ENCODE peak calls at places on chromosome 10, in seven cellular contexts. F, G, P, C, S, H and K are unnamed samples.

GRCh38 chr10:124619195-124619594 is 125.0 kb downstream of the FAM53B start:
- DNase-seq in F (no peak), G (no peak), P (no peak), C (no peak), S (no peak), H (no peak), K (no peak)

GRCh38 chr10:102334106-102334505 is 61.4 kb upstream of the NFKB2 start:
- DNase-seq in F (no peak), G (no peak), P (no peak), C (no peak), S (no peak), H (peak; percentile 39), K (no peak)

GRCh38 chr10:48978318-48978717 is 38.7 kb upstream of the LRRC18 start:
- DNase-seq in F (no peak), G (no peak), P (peak; percentile 48), C (no peak), S (no peak), H (no peak), K (no peak)

GRCh38 chr10:26859241-26860025 is 1.3 kb downstream of the ABI1 start:
- DNase-seq in F (no peak), G (no peak), P (no peak), C (no peak), S (no peak), H (peak; percentile 12), K (no peak)

GRCh38 chr10:36771725-36772124 is 353.7 kb upstream of the ANKRD30A start:
- DNase-seq in F (no peak), G (no peak), P (no peak), C (no peak), S (no peak), H (peak; percentile 15), K (no peak)

GRCh38 chr10:14250496-14250895 is 80.2 kb downstream of the FRMD4A start:
- DNase-seq in F (no peak), G (no peak), P (no peak), C (no peak), S (no peak), H (no peak), K (no peak)

GRCh38 chr10:96670786-96671185 is 49.5 kb downstream of the PIK3AP1 start:
- DNase-seq in F (no peak), G (no peak), P (no peak), C (peak; percentile 20), S (no peak), H (no peak), K (no peak)

GRCh38 chr10:55801262-55801661 is 559.8 kb downstream of the ZWINT start:
- DNase-seq in F (no peak), G (no peak), P (no peak), C (no peak), S (no peak), H (no peak), K (no peak)

GRCh38 chr10:86699991-86700840 is 31.9 kb downstream of the LDB3 start:
- DNase-seq in F (no peak), G (no peak), P (no peak), C (no peak), S (no peak), H (no peak), K (no peak)

GRCh38 chr10:794382-794956 is 105.0 kb upstream of the DIP2C start:
- DNase-seq in F (no peak), G (peak; percentile 39), P (peak; percentile 54), C (peak; percentile 65), S (no peak), H (peak; percentile 50), K (no peak)
- TF ChIP-seq CTCF in F (peak; percentile 10), G (no peak), P (no peak), C (peak; percentile 63), S (no peak), H (peak; percentile 61), K (no peak)

GRCh38 chr10:73647211-73647874 is 6.1 kb upstream of the MYOZ1 start:
- DNase-seq in F (peak; percentile 28), G (peak; percentile 83), P (peak; percentile 82), C (peak; percentile 94), S (peak; percentile 47), H (peak; percentile 38), K (peak; percentile 31)

GRCh38 chr10:73643362-73643761 is 2.1 kb upstream of the MYOZ1 start:
- DNase-seq in F (no peak), G (no peak), P (no peak), C (no peak), S (no peak), H (no peak), K (no peak)

GRCh38 chr10:73646598-73647041 is 5.3 kb upstream of the MYOZ1 start:
- DNase-seq in F (no peak), G (no peak), P (no peak), C (peak; percentile 66), S (no peak), H (no peak), K (no peak)

GRCh38 chr10:73644015-73644743 is 2.9 kb upstream of the MYOZ1 start:
- DNase-seq in F (no peak), G (peak; percentile 78), P (peak; percentile 74), C (peak; percentile 82), S (peak; percentile 64), H (peak; percentile 71), K (no peak)

DNA sequence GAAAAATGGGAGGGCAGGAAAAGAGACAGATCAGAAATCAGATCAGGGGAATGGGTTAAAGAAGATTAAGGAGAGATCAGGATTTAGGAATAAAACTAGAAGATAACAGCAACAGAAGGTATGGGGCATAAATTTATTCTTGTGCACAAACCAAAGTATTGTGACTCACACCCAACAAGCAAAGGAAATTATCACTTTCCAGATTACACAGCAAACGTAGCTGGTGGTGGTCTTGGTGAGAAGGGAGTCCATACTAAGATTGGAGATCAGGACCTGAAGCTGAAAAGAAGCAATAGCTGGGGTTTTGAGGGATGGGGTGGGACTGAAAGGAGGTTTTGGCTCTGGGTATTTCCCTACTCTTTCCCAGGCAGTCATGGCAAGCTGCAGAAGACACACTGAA is 3.5 kb upstream of the MYOZ1 start:
- DNase-seq in F (no peak), G (no peak), P (no peak), C (no peak), S (no peak), H (no peak), K (no peak)
- TF ChIP-seq CTCF in F (no peak), G (no peak), P (no peak), C (no peak), S (no peak), H (no peak), K (no peak)

GRCh38 chr10:44935961-44936285 is 23.7 kb upstream of the RASSF4 start:
- DNase-seq in F (no peak), G (no peak), P (no peak), C (no peak), S (no peak), H (no peak), K (no peak)

GRCh38 chr10:44939691-44940401 is 19.8 kb upstream of the RASSF4 start:
- DNase-seq in F (no peak), G (peak; percentile 13), P (no peak), C (no peak), S (no peak), H (no peak), K (no peak)

GRCh38 chr10:44937201-44938005 is 22.2 kb upstream of the RASSF4 start:
- DNase-seq in F (no peak), G (peak; percentile 63), P (no peak), C (no peak), S (no peak), H (peak; percentile 59), K (no peak)

GRCh38 chr10:44936314-44936975 is 23.2 kb upstream of the RASSF4 start:
- DNase-seq in F (no peak), G (peak; percentile 30), P (no peak), C (no peak), S (no peak), H (no peak), K (no peak)

DNA sequence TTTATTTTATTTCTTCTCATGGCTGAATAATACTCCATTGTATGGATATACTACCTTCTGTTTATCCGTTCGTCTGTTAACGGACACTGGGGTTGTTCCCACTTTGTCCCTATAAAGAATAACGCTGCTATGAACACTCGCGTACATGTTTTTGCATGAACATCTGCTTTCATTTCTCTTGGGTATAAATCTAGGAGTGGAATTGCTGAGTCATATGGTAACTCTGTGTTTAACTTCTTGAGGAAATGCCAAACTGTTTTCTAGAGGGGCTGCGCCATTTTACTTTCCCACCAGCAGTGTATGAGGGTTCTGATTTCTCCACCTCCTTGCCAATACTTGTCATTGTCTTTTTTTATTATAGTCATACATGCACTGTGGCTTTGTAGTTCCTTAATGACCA is 20.7 kb upstream of the RASSF4 start:
- DNase-seq in F (no peak), G (no peak), P (no peak), C (no peak), S (no peak), H (no peak), K (no peak)
- TF ChIP-seq CTCF in F (no peak), G (no peak), P (no peak), C (no peak), S (no peak), H (no peak), K (no peak)

GRCh38 chr10:116056445-116057293 is 216.3 kb downstream of the GFRA1 start:
- DNase-seq in F (peak; percentile 55), G (peak; percentile 80), P (peak; percentile 72), C (no peak), S (no peak), H (peak; percentile 44), K (no peak)
- TF ChIP-seq CTCF in F (no peak), G (no peak), P (no peak), C (no peak), S (no peak), H (no peak), K (no peak)

GRCh38 chr10:120479506-120479905 is 22.5 kb downstream of the PLPP4 start:
- DNase-seq in F (no peak), G (no peak), P (no peak), C (no peak), S (no peak), H (no peak), K (no peak)

GRCh38 chr10:120480848-120481247 is 23.8 kb downstream of the PLPP4 start:
- DNase-seq in F (no peak), G (no peak), P (no peak), C (no peak), S (no peak), H (no peak), K (no peak)

GRCh38 chr10:120477723-120478270 is 20.8 kb downstream of the PLPP4 start:
- DNase-seq in F (no peak), G (no peak), P (no peak), C (no peak), S (no peak), H (peak; percentile 56), K (no peak)

GRCh38 chr10:120478401-120478800 is 21.4 kb downstream of the PLPP4 start:
- DNase-seq in F (no peak), G (no peak), P (no peak), C (no peak), S (no peak), H (peak; percentile 46), K (no peak)

DNA sequence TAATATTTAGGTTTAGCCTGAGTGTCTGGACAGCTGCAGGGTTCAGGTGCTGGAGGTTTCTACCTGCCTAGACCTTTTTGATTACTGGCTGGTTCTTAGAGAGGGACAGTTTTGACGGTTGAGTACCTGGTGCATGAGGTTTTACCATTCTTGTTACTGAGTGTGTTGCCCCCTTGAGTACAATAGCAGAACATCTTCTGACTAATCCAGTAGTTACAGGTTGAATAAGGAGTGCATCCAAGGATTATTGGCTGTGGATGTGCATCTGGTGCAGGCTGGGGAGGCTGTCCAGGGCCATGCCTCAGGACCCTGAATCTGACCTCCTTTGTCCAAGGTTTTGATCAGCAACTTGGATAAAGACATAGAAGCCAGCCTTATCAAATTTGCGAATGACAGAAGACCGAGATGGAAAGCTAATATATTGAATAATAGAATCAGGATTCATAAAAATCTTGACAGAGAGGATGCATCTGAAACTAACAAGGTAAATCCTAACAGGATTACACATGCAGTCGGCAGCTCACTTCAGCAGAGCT is 23.1 kb downstream of the PLPP4 start:
- DNase-seq in F (no peak), G (no peak), P (no peak), C (no peak), S (no peak), H (peak; percentile 25), K (no peak)
- TF ChIP-seq CTCF in F (no peak), G (no peak), P (no peak), C (peak; percentile 68), S (no peak), H (peak; percentile 46), K (no peak)